ENCODE peak calls at places on chromosomes 12 and 14, in five cellular contexts. B is colonic mucosa, W is kidney, S is H9, C is PC-3. K is an unnamed sample. For H3K9me3, the result is how much of the 10 kb centered on the place peaks cover.

GRCh38 chr14:26549571-26549970 is 48.3 kb downstream of the NOVA1 start:
- DNase-seq in B (no peak), W (no peak), S (no peak), C (no peak), K (no peak)

GRCh38 chr12:113835433-113835832 is 130.7 kb downstream of the RBM19 start:
- DNase-seq in B (no peak), W (no peak), S (no peak), C (no peak), K (no peak)

GRCh38 chr12:31315089-31315725 is 10.7 kb downstream of the SINHCAF start:
- DNase-seq in B (no peak), W (no peak), S (no peak), C (no peak), K (no peak)

GRCh38 chr14:88463318-88463717 is 77.9 kb downstream of the SPATA7 start:
- DNase-seq in B (peak), W (no peak), S (no peak), C (peak), K (peak)

GRCh38 chr14:75096959-75097358 is 27.5 kb downstream of the ZC2HC1C start:
- DNase-seq in B (no peak), W (no peak), S (no peak), C (no peak), K (no peak)

GRCh38 chr12:77795699-77796098 is 35.0 kb upstream of the NAV3 start:
- DNase-seq in B (no peak), W (no peak), S (no peak), C (no peak), K (no peak)

GRCh38 chr14:44404599-44405349 is 102.3 kb downstream of the FSCB start:
- DNase-seq in B (no peak), W (no peak), S (no peak), C (no peak), K (no peak)

GRCh38 chr12:53492830-53493609 is 6.2 kb downstream of the MAP3K12 start:
- DNase-seq in B (peak), W (peak), S (peak), C (peak), K (peak)

GRCh38 chr12:32390572-32391219 is 8.7 kb upstream of the FGD4 start:
- DNase-seq in B (peak), W (peak), S (no peak), C (no peak), K (no peak)

GRCh38 chr12:96294831-96295230 is 100.7 kb downstream of the ELK3 start:
- DNase-seq in B (no peak), W (no peak), S (no peak), C (peak), K (no peak)

GRCh38 chr14:99476864-99477263 is 3.8 kb downstream of the SETD3 start:
- DNase-seq in B (no peak), W (no peak), S (no peak), C (peak), K (no peak)

GRCh38 chr14:95163666-95164065 is 6.3 kb upstream of the DICER1 start:
- DNase-seq in B (no peak), W (no peak), S (no peak), C (no peak), K (no peak)

GRCh38 chr14:65290830-65291229 is 121.7 kb upstream of the FUT8 start:
- DNase-seq in B (no peak), W (no peak), S (no peak), C (peak), K (peak)

GRCh38 chr12:93184664-93185368 is 192.9 kb upstream of the NUDT4 start:
- DNase-seq in B (no peak), W (no peak), S (no peak), C (no peak), K (no peak)

GRCh38 chr14:101223561-101224162 is 320.1 kb upstream of the RTL1 start:
- DNase-seq in B (peak), W (no peak), S (no peak), C (no peak), K (no peak)

GRCh38 chr14:94171208-94171607 is 2.9 kb upstream of the PPP4R4 start:
- DNase-seq in B (no peak), W (no peak), S (no peak), C (peak), K (no peak)

GRCh38 chr14:59281613-59282012 is 93.1 kb downstream of the DAAM1 start:
- DNase-seq in B (no peak), W (no peak), S (no peak), C (peak), K (no peak)

GRCh38 chr14:21069388-21070082 is 569 bp upstream of the ARHGEF40 start:
- DNase-seq in B (no peak), W (peak), S (peak), C (no peak), K (no peak)

GRCh38 chr12:4974217-4974616 is 64.5 kb downstream of the KCNA1 start:
- DNase-seq in B (no peak), W (no peak), S (no peak), C (no peak), K (no peak)

GRCh38 chr14:39339003-39339402 is 93.2 kb downstream of the FBXO33 start:
- DNase-seq in B (no peak), W (no peak), S (peak), C (no peak), K (no peak)

GRCh38 chr12:40551466-40551865 is 140.8 kb upstream of the CNTN1 start:
- DNase-seq in B (no peak), W (no peak), S (no peak), C (no peak), K (no peak)

GRCh38 chr14:32593290-32593942 is 264.3 kb downstream of the AKAP6 start:
- DNase-seq in B (no peak), W (no peak), S (no peak), C (peak), K (no peak)

GRCh38 chr12:131862084-131862441 is 32.4 kb upstream of the ULK1 start:
- DNase-seq in B (no peak), W (peak), S (peak), C (no peak), K (no peak)

DNA sequence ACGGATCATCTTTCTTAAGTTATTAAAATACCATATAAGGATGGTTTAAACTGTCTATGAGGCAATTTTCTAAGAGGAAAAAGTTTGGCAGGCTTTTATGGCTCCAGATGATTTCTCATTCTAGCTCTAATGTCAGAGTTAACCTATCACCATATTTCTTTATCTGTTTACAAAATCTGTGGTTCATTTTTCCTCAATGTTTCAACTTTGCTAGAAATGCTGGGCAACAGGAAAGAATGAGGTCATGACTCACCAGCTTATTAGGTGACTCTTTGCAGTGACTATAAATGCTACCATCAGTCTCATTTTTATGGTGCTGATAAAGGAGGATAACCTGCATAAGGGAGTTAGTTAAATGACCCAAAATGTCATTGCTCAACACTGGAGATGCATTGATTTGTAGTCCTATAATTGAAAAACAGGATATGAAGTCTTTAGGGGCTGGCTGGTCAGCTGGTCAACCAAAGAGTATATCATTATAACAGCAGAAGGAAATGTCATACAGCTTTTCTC is 45.3 kb upstream of the RAP1B start:
- DNase-seq in B (no peak), W (no peak), S (no peak), C (peak), K (no peak)
- H3K9me3 ChIP-seq in B (under half), W (under half), S (under half), C (under half), K (under half)

DNA sequence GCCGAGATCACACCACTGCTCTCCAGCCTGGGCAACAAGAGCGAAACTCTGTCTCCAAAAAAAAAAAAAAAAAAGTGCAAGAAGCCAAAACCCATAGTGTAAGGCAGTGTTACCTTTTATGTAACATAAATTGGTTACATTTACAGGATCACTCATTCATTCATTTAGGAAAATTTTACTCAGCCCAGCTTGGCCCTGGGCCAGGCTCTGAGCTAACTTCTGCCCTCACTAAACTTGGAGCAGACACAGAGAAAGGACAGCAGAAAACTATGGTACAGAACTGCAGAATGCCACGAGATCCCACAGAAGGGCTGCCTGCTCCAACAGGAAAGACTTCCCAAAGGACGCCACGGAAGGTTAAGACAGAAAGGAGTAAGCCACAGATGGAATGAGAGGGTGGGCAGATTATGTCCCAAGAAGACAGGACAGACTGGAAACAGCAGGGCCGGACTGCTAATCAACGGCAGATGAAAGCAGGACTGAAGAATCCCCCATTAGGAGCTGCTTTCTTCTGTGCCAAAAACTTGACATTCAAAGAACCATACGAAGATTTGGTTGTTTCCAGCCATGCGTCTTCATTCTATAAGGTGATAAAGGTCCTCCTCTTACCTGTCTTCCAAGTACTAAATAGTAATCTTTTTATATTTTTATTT is 18.9 kb downstream of the PPP1R13B start:
- DNase-seq in B (peak), W (no peak), S (no peak), C (peak), K (no peak)
- H3K27ac ChIP-seq in B (no peak), W (no peak), S (no peak), C (no peak), K (no peak)

GRCh38 chr12:66235626-66236281 is 46.7 kb downstream of the IRAK3 start:
- DNase-seq in B (no peak), W (no peak), S (no peak), C (no peak), K (no peak)
- H3K9ac ChIP-seq in B (peak), W (no peak), S (no peak), C (no peak), K (no peak)

GRCh38 chr12:64658892-64659481 is 48.7 kb downstream of the RASSF3 start:
- DNase-seq in B (no peak), W (no peak), S (no peak), C (no peak), K (no peak)
- H3K9me3 ChIP-seq in B (under half), W (under half), S (under half), C (under half), K (under half)

GRCh38 chr12:1226951-1227350 is 235.9 kb downstream of the ERC1 start:
- DNase-seq in B (no peak), W (no peak), S (no peak), C (no peak), K (no peak)
- H3K27ac ChIP-seq in B (no peak), W (no peak), S (no peak), C (no peak), K (no peak)